ENCODE peak calls at places on chromosomes 16 and 17, in eight cellular contexts. Z, L, M, Q, O, I, D and A are unnamed samples.
A peak's percentile ranks its signal among the peaks of the same experiment; 100 is the strongest.

GRCh38 chr17:38734235-38734633 is 4.1 kb downstream of the CISD3 start:
- DNase-seq in Z (no peak), L (peak; percentile 20), M (no peak), Q (no peak), O (no peak), I (no peak), D (no peak), A (no peak)

GRCh38 chr17:17205368-17206148 is 575 bp downstream of the PLD6 start:
- DNase-seq in Z (no peak), L (peak; percentile 71), M (peak; percentile 73), Q (peak; percentile 71), O (peak; percentile 38), I (peak; percentile 47), D (peak; percentile 68), A (peak; percentile 58)

GRCh38 chr16:68085259-68086071 is at the start of gene NFATC3:
- DNase-seq in Z (peak; percentile 91), L (peak; percentile 99), M (peak; percentile 99), Q (peak; percentile 92), O (peak; percentile 93), I (peak; percentile 98), D (peak; percentile 98), A (peak; percentile 99)

GRCh38 chr16:67979955-67980678 is at the start of gene DPEP3:
- DNase-seq in Z (no peak), L (no peak), M (no peak), Q (no peak), O (no peak), I (no peak), D (no peak), A (no peak)

GRCh38 chr17:36153887-36154576 is 22.4 kb downstream of the TBC1D3B start:
- DNase-seq in Z (no peak), L (no peak), M (no peak), Q (no peak), O (no peak), I (no peak), D (no peak), A (no peak)

GRCh38 chr17:65191805-65192740 is 54.9 kb downstream of the RGS9 start:
- DNase-seq in Z (no peak), L (no peak), M (no peak), Q (peak; percentile 90), O (peak; percentile 67), I (no peak), D (no peak), A (no peak)

GRCh38 chr16:54175169-54175551 is 111.4 kb downstream of the IRX3 start:
- DNase-seq in Z (no peak), L (peak; percentile 23), M (no peak), Q (no peak), O (no peak), I (no peak), D (no peak), A (no peak)

GRCh38 chr16:50781518-50781917 is 39.6 kb downstream of the CYLD start:
- DNase-seq in Z (no peak), L (no peak), M (no peak), Q (no peak), O (no peak), I (no peak), D (no peak), A (no peak)

GRCh38 chr17:83193336-83194188 is 114.2 kb downstream of the METRNL start:
- DNase-seq in Z (no peak), L (peak; percentile 15), M (peak; percentile 23), Q (peak; percentile 66), O (peak; percentile 72), I (no peak), D (no peak), A (peak; percentile 22)

GRCh38 chr16:70478912-70479341 is 24.5 kb downstream of the FCSK start:
- DNase-seq in Z (no peak), L (no peak), M (no peak), Q (no peak), O (no peak), I (no peak), D (no peak), A (no peak)

GRCh38 chr16:85573696-85574641 is 39.2 kb upstream of the GSE1 start:
- DNase-seq in Z (peak; percentile 65), L (no peak), M (no peak), Q (no peak), O (no peak), I (no peak), D (no peak), A (peak; percentile 78)

GRCh38 chr17:4497101-4497824 is 1.4 kb upstream of the SPNS2 start:
- DNase-seq in Z (peak; percentile 47), L (no peak), M (no peak), Q (peak; percentile 79), O (peak; percentile 42), I (no peak), D (no peak), A (no peak)

GRCh38 chr16:7345423-7345822 is 12.8 kb downstream of the RBFOX1 start:
- DNase-seq in Z (no peak), L (no peak), M (no peak), Q (no peak), O (no peak), I (no peak), D (no peak), A (no peak)

GRCh38 chr17:38510424-38511125 is 82.3 kb downstream of the ARHGAP23 start:
- DNase-seq in Z (no peak), L (no peak), M (peak; percentile 38), Q (no peak), O (no peak), I (no peak), D (no peak), A (no peak)

GRCh38 chr17:19418312-19418992 is 7.4 kb downstream of the RNF112 start:
- DNase-seq in Z (no peak), L (no peak), M (no peak), Q (peak; percentile 56), O (peak; percentile 34), I (no peak), D (peak; percentile 24), A (no peak)

GRCh38 chr17:1110844-1111598 is 68.8 kb downstream of the ABR start:
- DNase-seq in Z (peak; percentile 92), L (peak; percentile 46), M (no peak), Q (peak; percentile 87), O (peak; percentile 96), I (no peak), D (peak; percentile 83), A (no peak)

GRCh38 chr16:81204794-81205680 is 33.5 kb upstream of the BCO1 start:
- DNase-seq in Z (no peak), L (no peak), M (peak; percentile 48), Q (peak; percentile 59), O (peak; percentile 36), I (peak; percentile 20), D (peak; percentile 30), A (no peak)

GRCh38 chr17:9677932-9678331 is 32.6 kb downstream of the USP43 start:
- DNase-seq in Z (no peak), L (no peak), M (no peak), Q (no peak), O (no peak), I (no peak), D (no peak), A (no peak)

GRCh38 chr17:9672691-9673090 is 27.4 kb downstream of the USP43 start:
- DNase-seq in Z (no peak), L (no peak), M (no peak), Q (no peak), O (no peak), I (no peak), D (no peak), A (no peak)

GRCh38 chr17:9677411-9677810 is 32.1 kb downstream of the USP43 start:
- DNase-seq in Z (no peak), L (no peak), M (no peak), Q (peak; percentile 45), O (peak; percentile 56), I (no peak), D (no peak), A (no peak)

GRCh38 chr17:9676742-9677387 is 31.5 kb downstream of the USP43 start:
- DNase-seq in Z (no peak), L (no peak), M (no peak), Q (peak; percentile 94), O (peak; percentile 99), I (no peak), D (no peak), A (no peak)

GRCh38 chr17:9676084-9676483 is 30.8 kb downstream of the USP43 start:
- DNase-seq in Z (no peak), L (no peak), M (no peak), Q (peak; percentile 22), O (no peak), I (no peak), D (no peak), A (no peak)
- TF ChIP-seq CTCF in Z (no peak), L (no peak), M (no peak), Q (peak; percentile 51), O (peak; percentile 15), I (no peak), D (peak; percentile 33), A (no peak)

DNA sequence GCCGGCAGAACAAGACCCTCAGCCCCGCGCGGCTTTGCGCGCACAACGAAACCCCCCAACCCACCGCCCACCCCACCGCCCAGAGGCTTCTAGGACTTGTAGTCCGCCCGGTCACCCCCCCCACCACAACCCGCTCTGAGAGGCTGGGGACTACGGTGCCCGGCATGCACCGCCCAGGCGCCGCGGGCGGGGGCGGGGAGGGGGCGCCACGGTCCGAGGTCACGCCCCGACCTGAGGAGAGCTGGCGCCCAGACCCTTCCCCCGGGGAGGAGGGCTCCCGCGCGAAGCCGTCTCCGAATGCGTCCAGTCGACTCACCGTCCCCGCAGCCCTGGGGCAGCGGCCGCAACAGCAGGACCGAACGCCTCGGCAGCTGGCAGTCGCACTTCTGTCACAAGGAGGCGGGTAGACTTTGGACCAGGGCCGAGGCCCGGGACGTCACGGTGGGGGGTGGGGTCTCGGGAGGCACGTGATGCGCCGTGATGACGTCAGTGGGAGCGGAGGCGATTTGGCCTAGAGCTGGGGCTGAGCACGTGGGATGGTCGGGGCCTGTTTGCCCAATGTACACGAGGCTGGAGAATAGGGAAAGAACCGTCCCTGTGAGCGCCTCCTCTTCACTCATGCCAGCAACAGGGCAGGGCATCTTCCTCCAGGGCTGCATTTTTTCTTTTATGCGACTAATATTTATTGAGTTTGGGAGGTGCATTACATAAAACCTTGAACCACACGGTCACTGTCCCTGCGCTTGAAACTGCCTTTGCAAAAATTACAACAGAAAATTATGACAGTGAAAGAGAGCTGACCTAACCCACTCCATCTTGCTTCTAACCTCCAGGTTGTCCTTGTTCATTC is at the start of gene CDIP1:
- DNase-seq in Z (peak; percentile 91), L (peak; percentile 96), M (peak; percentile 99), Q (peak; percentile 86), O (peak; percentile 95), I (peak; percentile 95), D (peak; percentile 97), A (peak; percentile 98)
- H3K27ac ChIP-seq in Z (peak within 1 kb of the TSS; percentile 83), L (peak within 1 kb of the TSS; percentile 92), M (peak within 1 kb of the TSS; percentile 77), Q (no peak within 1 kb of the TSS), O (peak within 1 kb of the TSS; percentile 37), I (peak within 1 kb of the TSS; percentile 89), D (peak within 1 kb of the TSS; percentile 68), A (peak within 1 kb of the TSS; percentile 85)

GRCh38 chr16:31455601-31456314 is 3.5 kb upstream of the ARMC5 start:
- DNase-seq in Z (no peak), L (no peak), M (no peak), Q (no peak), O (no peak), I (no peak), D (no peak), A (no peak)
- TF ChIP-seq CTCF in Z (no peak), L (no peak), M (no peak), Q (peak; percentile 34), O (peak; percentile 33), I (no peak), D (no peak), A (no peak)

DNA sequence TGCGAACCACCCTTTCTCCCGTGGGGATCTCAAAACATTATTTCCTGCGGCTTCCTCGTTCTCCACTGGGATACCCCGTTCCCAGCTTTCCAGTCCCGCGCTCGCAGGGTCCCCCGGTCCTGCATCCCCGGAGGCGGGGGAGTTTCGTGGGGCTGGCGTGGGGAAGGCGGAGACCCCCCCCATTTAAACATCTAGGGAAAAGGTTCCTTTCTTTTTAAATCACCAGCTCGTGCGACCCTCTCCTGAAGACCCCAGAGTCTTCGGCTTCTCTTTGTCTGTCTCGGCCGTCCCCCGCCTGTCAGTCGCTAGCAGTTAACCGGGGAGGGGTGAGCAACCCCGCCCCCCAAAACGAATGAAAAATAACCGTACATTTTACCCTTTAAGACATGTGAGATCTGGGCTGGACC is 486 bp upstream of the IGF2BP1 start:
- DNase-seq in Z (no peak), L (no peak), M (no peak), Q (no peak), O (no peak), I (no peak), D (no peak), A (no peak)
- H3K27ac ChIP-seq in Z (no peak overlapping the region), L (no peak overlapping the region), M (no peak overlapping the region), Q (no peak overlapping the region), O (no peak overlapping the region), I (no peak overlapping the region), D (no peak overlapping the region), A (no peak overlapping the region)